ENCODE peak calls at places on chromosomes 11 and 22, in ten cellular contexts. D is activated CD8-positive, alpha-beta memory T cell treated with anti-CD3 and anti-CD28 coated beads, Interleukin-2, amount 50 U/mL, for 48 hours; P is EL; A is transverse colon; L is NCI-H345; G is bronchial epithelial cell; H is A549; E is AG08395; S is hepatocyte; J is cerebellum. Z is an unnamed sample.
A peak's percentile ranks its signal among the peaks of the same experiment; 100 is the strongest.

GRCh38 chr22:27605390-27605789 is 196.2 kb downstream of the MN1 start:
- DNase-seq in L (no peak), J (no peak), H (no peak), E (no peak), A (no peak), S (no peak), G (no peak), P (no peak), D (no peak), Z (no peak)

GRCh38 chr11:64885367-64886286 is 7.2 kb upstream of the EHD1 start:
- DNase-seq in A (no peak), P (peak; percentile 68), H (no peak), J (no peak), S (peak; percentile 85), E (no peak), D (no peak), G (peak; percentile 78), L (no peak), Z (no peak)

GRCh38 chr11:27466363-27466762 is 6.2 kb downstream of the LGR4 start:
- DNase-seq in S (no peak), G (peak; percentile 73), P (no peak), A (no peak), J (no peak), L (no peak), D (no peak), E (no peak), H (no peak), Z (no peak)

GRCh38 chr11:92811341-92811740 is 158.1 kb upstream of the MTNR1B start:
- DNase-seq in S (peak; percentile 11), L (no peak), A (no peak), P (no peak), G (peak; percentile 64), H (no peak), E (no peak), J (no peak), D (no peak), Z (no peak)

GRCh38 chr11:113907681-113908080 is 3.1 kb downstream of the HTR3B start:
- DNase-seq in L (no peak), A (no peak), H (no peak), J (peak; percentile 50), S (no peak), G (no peak), D (no peak), E (no peak), P (no peak), Z (no peak)

GRCh38 chr11:74932797-74933196 is 16.1 kb downstream of the XRRA1 start:
- DNase-seq in L (no peak), P (peak; percentile 77), H (no peak), S (no peak), E (no peak), A (no peak), D (no peak), J (no peak), G (peak; percentile 93), Z (no peak)

GRCh38 chr11:129894281-129895125 is 875 bp downstream of the NFRKB start:
- DNase-seq in S (peak; percentile 28), E (peak; percentile 17), P (peak; percentile 26), L (no peak), G (peak; percentile 27), H (no peak), D (no peak), J (no peak), A (no peak), Z (no peak)

GRCh38 chr11:10390375-10390774 is 64.7 kb upstream of the AMPD3 start:
- DNase-seq in S (no peak), E (no peak), P (no peak), A (no peak), L (no peak), D (no peak), G (no peak), H (no peak), J (no peak), Z (no peak)

GRCh38 chr11:58188770-58189169 is at the start of gene OR9Q2:
- DNase-seq in E (no peak), D (no peak), J (no peak), P (no peak), G (no peak), L (no peak), S (no peak), A (no peak), H (no peak), Z (no peak)

GRCh38 chr22:36823177-36823839 is 6.5 kb upstream of the PVALB start:
- DNase-seq in L (no peak), D (no peak), A (no peak), E (no peak), G (no peak), H (no peak), S (no peak), J (no peak), P (peak; percentile 47), Z (no peak)

GRCh38 chr11:27296406-27296994 is 66.5 kb downstream of the CCDC34 start:
- DNase-seq in E (peak; percentile 66), L (peak; percentile 57), P (peak; percentile 49), D (no peak), G (peak; percentile 69), J (peak; percentile 62), A (no peak), H (peak; percentile 36), S (peak; percentile 75), Z (no peak)

GRCh38 chr22:35510951-35511350 is 29.7 kb upstream of the RASD2 start:
- DNase-seq in L (no peak), H (no peak), S (no peak), J (no peak), D (no peak), G (no peak), E (no peak), P (no peak), A (no peak), Z (no peak)

GRCh38 chr22:39348909-39349505 is 784 bp upstream of the SYNGR1 start:
- DNase-seq in P (no peak), E (no peak), G (no peak), L (no peak), H (no peak), S (peak; percentile 35), A (peak; percentile 21), D (peak; percentile 56), J (no peak), Z (no peak)

GRCh38 chr11:72716291-72716690 is 35.9 kb downstream of the ARAP1 start:
- DNase-seq in E (no peak), G (no peak), P (no peak), J (no peak), L (no peak), S (no peak), D (no peak), H (no peak), A (no peak), Z (no peak)

GRCh38 chr11:83025267-83025704 is 46.4 kb downstream of the RAB30 start:
- DNase-seq in J (no peak), H (no peak), E (no peak), A (no peak), L (peak; percentile 90), S (peak; percentile 50), P (peak; percentile 28), G (peak; percentile 85), D (no peak), Z (no peak)

GRCh38 chr11:129766858-129767604 is 48.6 kb upstream of the TMEM45B start:
- DNase-seq in J (no peak), P (peak; percentile 18), L (peak; percentile 27), H (no peak), D (no peak), S (peak; percentile 69), G (peak; percentile 27), E (peak; percentile 16), A (peak; percentile 37), Z (no peak)

GRCh38 chr11:66081505-66081904 is 11.4 kb downstream of the PACS1 start:
- DNase-seq in G (peak; percentile 91), J (peak; percentile 56), S (peak; percentile 29), P (peak; percentile 27), H (no peak), E (no peak), D (peak; percentile 64), A (peak; percentile 74), L (peak; percentile 8), Z (peak; percentile 67)

GRCh38 chr22:27129266-27129665 is 471.9 kb downstream of the MIAT start:
- DNase-seq in P (peak; percentile 69), G (peak; percentile 98), A (no peak), L (no peak), J (no peak), E (peak; percentile 54), H (peak; percentile 21), S (no peak), D (no peak), Z (no peak)

GRCh38 chr22:47071078-47071811 is 308.8 kb downstream of the TBC1D22A start:
- DNase-seq in G (no peak), S (no peak), A (no peak), P (no peak), D (no peak), J (no peak), E (no peak), H (no peak), L (no peak), Z (no peak)

GRCh38 chr11:59206635-59207034 is 6.1 kb downstream of the MPEG1 start:
- DNase-seq in D (no peak), E (peak; percentile 49), A (peak; percentile 59), S (peak; percentile 58), H (peak; percentile 48), G (peak; percentile 38), J (no peak), L (peak; percentile 24), P (peak; percentile 38), Z (no peak)

GRCh38 chr22:41538583-41538982 is 5.7 kb downstream of the POLR3H start:
- DNase-seq in L (no peak), P (no peak), H (no peak), G (no peak), S (no peak), J (no peak), D (no peak), E (no peak), A (no peak), Z (no peak)

GRCh38 chr11:981764-982163 is 54.8 kb downstream of the MUC6 start:
- DNase-seq in L (no peak), A (no peak), E (no peak), D (no peak), S (no peak), H (no peak), P (no peak), G (no peak), J (no peak), Z (no peak)

GRCh38 chr11:89205378-89205777 is 27.7 kb downstream of the TYR start:
- DNase-seq in H (no peak), G (peak; percentile 12), D (no peak), L (no peak), P (no peak), J (no peak), E (no peak), A (no peak), S (no peak), Z (no peak)

GRCh38 chr11:131897976-131898375 is 527.6 kb downstream of the NTM start:
- DNase-seq in A (no peak), D (no peak), L (no peak), P (peak; percentile 66), J (no peak), H (no peak), G (no peak), E (no peak), S (no peak), Z (no peak)

GRCh38 chr22:19430890-19431541 is 517 bp downstream of the HIRA start:
- DNase-seq in A (peak; percentile 79), J (no peak), H (peak; percentile 11), D (peak; percentile 71), E (no peak), G (peak; percentile 18), S (peak; percentile 80), L (no peak), P (peak; percentile 50), Z (peak; percentile 31)

GRCh38 chr11:47271328-47271727 is 1.4 kb downstream of the MADD start:
- DNase-seq in H (no peak), J (no peak), L (no peak), G (no peak), D (no peak), E (no peak), S (no peak), P (no peak), A (no peak), Z (no peak)

GRCh38 chr11:126132319-126132718 is 69.7 kb upstream of the CDON start:
- DNase-seq in D (no peak), J (peak; percentile 84), L (no peak), H (no peak), A (no peak), E (no peak), S (peak; percentile 73), P (peak; percentile 39), G (peak; percentile 56), Z (no peak)

GRCh38 chr11:72244317-72245231 is 598 bp upstream of the PHOX2A start:
- DNase-seq in A (no peak), H (no peak), G (no peak), E (no peak), J (no peak), D (no peak), P (no peak), S (no peak), L (no peak), Z (no peak)

Z was measured in activated T-helper 2 cell treated with anti-CD3 and anti-CD28 coated beads, Interferon-gamma antibody, Interleukin-2, Interleukin-4, amounts not matched to agents 10 μg/mL and 5 μg/mL and 100 μg/mL, durations not matched to agents 14 hours and 24 hours and 36 hours.